ENCODE peak calls at places on chromosomes 16 and 17, in ten cellular contexts. P is activated T-cell treated with anti-CD3 and anti-CD28 coated beads for 48 hours; F is stimulated activated CD8-positive, alpha-beta memory T cell treated with anti-CD3 and anti-CD28 coated beads, Interleukin-7, amount 100 ng/mL, for 24 hours; A is HS-27A; M is AG10803; X is effector memory CD4-positive, alpha-beta T cell; S is NCI-H460; Y is hippocampal formation; V is occipital lobe; N is mucosa of gallbladder. K is an unnamed sample.

GRCh38 chr16:1137604-1138003 is 15.3 kb upstream of the CACNA1H start:
- DNase-seq in P (no peak), F (no peak), A (no peak), M (peak), X (no peak), S (no peak), Y (no peak), V (no peak), N (peak), K (no peak)

GRCh38 chr17:47660064-47660492 is 10.4 kb downstream of the KPNB1 start:
- DNase-seq in P (no peak), F (no peak), A (no peak), M (no peak), X (no peak), S (no peak), Y (no peak), V (no peak), N (no peak), K (no peak)

GRCh38 chr17:7043544-7044268 is at the start of gene SLC16A11:
- DNase-seq in P (no peak), F (no peak), A (no peak), M (peak), X (no peak), S (no peak), Y (no peak), V (no peak), N (no peak), K (no peak)

GRCh38 chr17:59423903-59424302 is 92.4 kb downstream of the YPEL2 start:
- DNase-seq in P (no peak), F (no peak), A (no peak), M (no peak), X (no peak), S (no peak), Y (no peak), V (no peak), N (no peak), K (no peak)

GRCh38 chr17:17819561-17819995 is 17.2 kb downstream of the SREBF1 start:
- DNase-seq in P (peak), F (peak), A (no peak), M (peak), X (peak), S (peak), Y (no peak), V (peak), N (peak), K (peak)

GRCh38 chr17:81481011-81481799 is 31.4 kb downstream of the ACTG1 start:
- DNase-seq in P (peak), F (peak), A (no peak), M (peak), X (peak), S (no peak), Y (peak), V (peak), N (peak), K (peak)

GRCh38 chr17:72139213-72139612 is 18.4 kb downstream of the SOX9 start:
- DNase-seq in P (no peak), F (no peak), A (no peak), M (no peak), X (no peak), S (no peak), Y (no peak), V (no peak), N (no peak), K (no peak)

GRCh38 chr17:82435103-82435502 is 15.4 kb downstream of the CYBC1 start:
- DNase-seq in P (no peak), F (no peak), A (no peak), M (no peak), X (no peak), S (no peak), Y (no peak), V (no peak), N (no peak), K (no peak)

GRCh38 chr17:44095647-44096496 is 25.3 kb downstream of the G6PC3 start:
- DNase-seq in P (no peak), F (no peak), A (no peak), M (peak), X (no peak), S (peak), Y (peak), V (peak), N (peak), K (no peak)

K was measured in C1 segment of cervical spinal cord.